ENCODE peak calls at places on chromosomes 16 and 17, in ten cellular contexts. J, T, K, G, H, V, M, W, S and D are unnamed samples. For H3K4me1, the result is how much of the 10 kb centered on the place peaks cover.

GRCh38 chr17:80855196-80855967 is 136.3 kb upstream of the CHMP6 start:
- DNase-seq in T (no peak), K (no peak), S (no peak), V (no peak), M (no peak), W (no peak), J (no peak), G (no peak), H (no peak), D (peak)

GRCh38 chr17:82257473-82257872 is 16.0 kb downstream of the CSNK1D start:
- DNase-seq in J (no peak), G (peak), W (no peak), H (peak), T (no peak), K (no peak), M (no peak), S (no peak), V (no peak), D (peak)

GRCh38 chr17:64632606-64633005 is 29.5 kb downstream of the SMURF2 start:
- DNase-seq in S (no peak), H (no peak), T (no peak), G (no peak), M (no peak), K (no peak), J (no peak), V (no peak), W (no peak), D (no peak)

GRCh38 chr16:2770057-2770780 is 6.9 kb downstream of the ELOB start:
- DNase-seq in H (no peak), J (no peak), W (no peak), K (no peak), V (no peak), M (no peak), T (no peak), S (no peak), G (no peak), D (peak)

GRCh38 chr16:27098366-27099050 is 31.8 kb downstream of the C16orf82 start:
- DNase-seq in W (no peak), T (no peak), V (no peak), J (no peak), S (no peak), G (no peak), K (no peak), M (no peak), H (no peak), D (peak)

GRCh38 chr17:31811021-31811565 is 48.0 kb downstream of the COPRS start:
- DNase-seq in J (no peak), G (no peak), M (no peak), K (no peak), H (no peak), W (no peak), S (no peak), T (no peak), V (no peak), D (no peak)

GRCh38 chr16:70676571-70677498 is 9.0 kb downstream of the MTSS2 start:
- DNase-seq in K (no peak), W (no peak), G (no peak), T (no peak), S (no peak), J (peak), H (no peak), M (no peak), V (peak), D (no peak)

GRCh38 chr17:14302421-14303099 is 1.7 kb downstream of the HS3ST3B1 start:
- DNase-seq in G (peak), J (peak), W (peak), K (peak), M (peak), H (peak), S (peak), T (peak), V (peak), D (peak)

GRCh38 chr16:20001856-20002707 is 71.6 kb downstream of the GPR139 start:
- DNase-seq in V (no peak), H (no peak), W (no peak), M (no peak), G (no peak), S (no peak), J (no peak), T (no peak), K (no peak), D (no peak)

GRCh38 chr16:75238853-75239371 is 12.5 kb downstream of the BCAR1 start:
- DNase-seq in G (no peak), H (no peak), S (no peak), K (no peak), V (peak), J (peak), M (no peak), W (peak), T (no peak), D (no peak)

GRCh38 chr16:80591071-80591935 is 50.5 kb downstream of the DYNLRB2 start:
- DNase-seq in T (no peak), M (no peak), K (no peak), G (no peak), H (peak), J (no peak), V (no peak), W (no peak), S (no peak), D (no peak)

GRCh38 chr17:81644976-81645952 is 8.3 kb downstream of the TSPAN10 start:
- DNase-seq in M (no peak), S (no peak), K (no peak), T (no peak), J (no peak), V (no peak), G (no peak), W (no peak), H (no peak), D (no peak)

GRCh38 chr17:27666831-27667560 is 36.0 kb downstream of the LGALS9 start:
- DNase-seq in T (no peak), G (no peak), V (peak), W (no peak), J (no peak), H (no peak), S (no peak), M (no peak), K (no peak), D (peak)

GRCh38 chr16:73152731-73153130 is 104.8 kb upstream of the ZFHX3 start:
- DNase-seq in K (no peak), S (no peak), V (no peak), H (no peak), J (no peak), W (no peak), T (no peak), M (no peak), G (no peak), D (peak)

GRCh38 chr17:78568494-78569115 is 8.6 kb downstream of the DNAH17 start:
- DNase-seq in W (no peak), S (no peak), G (no peak), H (no peak), K (no peak), J (no peak), T (no peak), M (no peak), V (no peak), D (no peak)

GRCh38 chr17:33778505-33779398 is 476.3 kb upstream of the CCL2 start:
- DNase-seq in T (no peak), J (peak), S (peak), K (peak), H (no peak), W (peak), V (no peak), G (peak), M (peak), D (peak)

GRCh38 chr16:4217246-4218131 is 24.4 kb downstream of the SRL start:
- DNase-seq in K (no peak), J (peak), V (no peak), G (no peak), T (no peak), H (no peak), S (no peak), M (no peak), W (peak), D (peak)

GRCh38 chr16:74936902-74937560 is 47.9 kb downstream of the WDR59 start:
- DNase-seq in M (no peak), V (no peak), G (no peak), H (no peak), S (peak), J (no peak), W (no peak), T (no peak), K (no peak), D (no peak)

GRCh38 chr17:61076649-61077048 is 323.0 kb upstream of the TBX2 start:
- DNase-seq in J (no peak), M (no peak), G (no peak), W (no peak), S (no peak), V (no peak), K (no peak), H (no peak), T (no peak), D (no peak)

GRCh38 chr16:57087003-57087402 is 5.4 kb upstream of the CPNE2 start:
- DNase-seq in S (no peak), K (no peak), J (no peak), V (no peak), H (no peak), G (no peak), M (no peak), W (no peak), T (no peak), D (no peak)

DNA sequence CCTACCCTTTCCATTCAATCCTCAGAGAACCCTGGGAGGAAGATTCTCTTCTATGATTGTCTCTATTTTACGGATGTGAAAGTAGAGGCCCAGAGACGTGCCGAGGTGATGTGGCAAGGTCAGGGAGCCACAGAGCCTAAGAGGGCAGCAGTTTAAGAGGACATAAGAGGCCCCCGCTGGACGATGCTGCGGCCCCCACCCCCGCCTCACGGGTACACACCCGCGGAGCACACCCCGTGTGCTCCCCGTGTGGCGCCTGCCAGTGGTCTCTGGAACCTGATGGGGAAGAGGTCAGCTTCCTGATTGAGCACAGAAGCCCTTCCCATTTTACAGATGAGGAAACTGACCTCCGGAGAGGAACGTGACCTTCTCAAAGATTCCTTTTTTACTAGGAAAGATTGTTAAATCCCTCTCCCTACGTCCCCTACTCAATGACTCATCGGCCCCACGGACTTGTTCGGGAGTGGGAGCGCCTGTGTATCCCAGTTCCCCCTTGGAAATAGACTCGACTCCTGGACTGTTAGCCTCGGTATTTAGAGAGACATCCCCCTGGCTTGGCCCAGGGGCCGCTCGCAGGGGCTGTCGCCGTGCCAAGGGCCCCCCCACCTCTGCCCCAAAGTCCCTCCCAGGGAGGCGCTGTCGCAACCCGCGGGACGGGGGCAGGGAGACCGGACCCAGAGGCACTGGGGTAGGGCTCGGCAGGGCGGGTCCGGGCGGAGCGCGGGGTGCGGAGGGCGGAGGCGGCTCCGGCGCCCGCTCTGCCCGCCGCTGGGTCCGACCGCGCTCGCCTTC is at the start of gene ABCC3:
- DNase-seq in W (no peak), M (peak), T (peak), K (peak), H (no peak), G (no peak), V (peak), S (peak), J (peak), D (no peak)
- H3K27ac ChIP-seq in W (no peak), M (peak), T (peak), K (peak), H (no peak), G (no peak), V (peak), S (peak), J (no peak), D (no peak)

GRCh38 chr17:40615295-40615988 is 32.2 kb downstream of the SMARCE1 start:
- DNase-seq in G (no peak), W (no peak), J (peak), H (no peak), M (peak), T (peak), K (peak), V (no peak), S (no peak), D (peak)
- H3K4me1 ChIP-seq in G (half or more), W (under half), J (under half), H (half or more), M (under half), T (under half), K (under half), V (under half), S (under half), D (under half)

GRCh38 chr17:11922634-11923033 is 74.6 kb downstream of the ZNF18 start:
- DNase-seq in T (no peak), S (no peak), G (no peak), V (no peak), M (no peak), K (no peak), H (no peak), J (no peak), W (no peak), D (no peak)

GRCh38 chr17:11917415-11917814 is 79.9 kb downstream of the ZNF18 start:
- DNase-seq in V (no peak), S (no peak), J (no peak), K (no peak), W (no peak), G (no peak), M (no peak), T (no peak), H (no peak), D (no peak)

GRCh38 chr17:11925271-11926021 is 71.8 kb downstream of the ZNF18 start:
- DNase-seq in V (no peak), S (no peak), J (no peak), K (no peak), W (peak), T (no peak), H (no peak), M (no peak), G (no peak), D (no peak)

GRCh38 chr17:11921296-11921695 is 76.0 kb downstream of the ZNF18 start:
- DNase-seq in V (no peak), W (no peak), S (no peak), K (no peak), T (no peak), G (no peak), M (no peak), J (no peak), H (no peak), D (no peak)
- H3K27ac ChIP-seq in V (no peak), W (no peak), S (no peak), K (no peak), T (no peak), G (no peak), M (no peak), J (no peak), H (no peak), D (no peak)

GRCh38 chr16:31873556-31874353 is at the start of gene ZNF267:
- DNase-seq in W (peak), J (peak), H (peak), M (peak), S (peak), G (peak), K (peak), T (peak), V (peak), D (peak)
- H3K4me1 ChIP-seq in W (under half), J (under half), H (half or more), M (under half), S (under half), G (half or more), K (under half), T (under half), V (under half), D (under half)

GRCh38 chr16:7436306-7436705 is 103.7 kb downstream of the RBFOX1 start:
- DNase-seq in M (no peak), S (no peak), K (no peak), V (no peak), W (no peak), H (no peak), T (no peak), J (no peak), G (no peak), D (no peak)
- H3K27ac ChIP-seq in M (no peak), S (no peak), K (no peak), V (no peak), W (no peak), H (no peak), T (no peak), J (no peak), G (no peak), D (no peak)

DNA sequence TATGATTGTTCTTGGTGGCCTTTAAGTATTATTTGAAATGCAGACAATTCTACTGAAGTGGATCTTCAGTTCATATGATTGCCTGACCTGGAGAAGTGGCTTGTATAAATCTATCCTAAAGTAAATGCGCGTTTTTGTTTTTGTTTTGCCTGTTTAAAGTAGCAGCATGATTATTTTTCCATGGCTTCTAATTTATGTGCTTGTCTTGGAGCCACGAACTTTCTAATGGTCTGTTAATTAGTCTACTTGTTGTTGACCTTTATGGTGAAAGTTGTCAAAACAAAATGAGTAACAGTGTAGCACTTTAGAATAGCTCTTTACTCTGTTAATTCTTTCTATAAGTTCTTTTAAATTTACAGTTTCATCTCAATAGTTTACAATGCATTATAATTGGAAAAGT is 1.7 kb downstream of the PRKAR1A start:
- DNase-seq in K (no peak), H (no peak), M (no peak), V (no peak), W (no peak), T (no peak), S (no peak), G (no peak), J (no peak), D (no peak)
- H3K4me1 ChIP-seq in K (under half), H (under half), M (under half), V (under half), W (under half), T (under half), S (half or more), G (under half), J (under half), D (under half)

GRCh38 chr17:3890893-3891219 is 2.0 kb downstream of the CAMKK1 start:
- DNase-seq in M (no peak), K (no peak), G (no peak), J (no peak), H (no peak), W (no peak), T (no peak), V (no peak), S (no peak), D (no peak)

GRCh38 chr17:3889613-3890012 is 3.2 kb downstream of the CAMKK1 start:
- DNase-seq in S (no peak), G (no peak), K (no peak), W (no peak), M (no peak), J (peak), H (no peak), V (no peak), T (no peak), D (no peak)

GRCh38 chr17:3888343-3889171 is 4.3 kb downstream of the CAMKK1 start:
- DNase-seq in S (peak), J (peak), T (no peak), G (no peak), V (peak), W (peak), K (peak), H (no peak), M (no peak), D (peak)

GRCh38 chr17:3891626-3892094 is 1.2 kb downstream of the CAMKK1 start:
- DNase-seq in H (no peak), T (no peak), M (no peak), K (no peak), V (no peak), J (no peak), G (no peak), W (no peak), S (no peak), D (peak)

GRCh38 chr17:3890082-3890892 is 2.6 kb downstream of the CAMKK1 start:
- DNase-seq in H (no peak), K (no peak), G (no peak), T (peak), W (peak), M (no peak), S (peak), J (peak), V (peak), D (peak)
- H3K27ac ChIP-seq in H (no peak), K (no peak), G (no peak), T (peak), W (peak), M (no peak), S (peak), J (peak), V (peak), D (no peak)

GRCh38 chr16:87196229-87196628 is 121.0 kb downstream of the C16orf95 start:
- DNase-seq in S (no peak), M (no peak), V (no peak), K (no peak), H (no peak), W (no peak), G (no peak), J (no peak), T (no peak), D (no peak)

GRCh38 chr16:87195190-87195589 is 122.0 kb downstream of the C16orf95 start:
- DNase-seq in T (no peak), V (no peak), M (no peak), W (no peak), G (no peak), H (no peak), K (no peak), J (no peak), S (no peak), D (no peak)

GRCh38 chr16:87192418-87193073 is 124.6 kb downstream of the C16orf95 start:
- DNase-seq in T (no peak), S (no peak), K (no peak), J (no peak), H (no peak), M (no peak), W (no peak), G (no peak), V (no peak), D (no peak)

GRCh38 chr16:87190288-87191240 is 126.6 kb downstream of the C16orf95 start:
- DNase-seq in S (no peak), J (no peak), H (no peak), W (no peak), V (no peak), G (no peak), M (no peak), T (no peak), K (no peak), D (no peak)

GRCh38 chr16:87194172-87194571 is 123.0 kb downstream of the C16orf95 start:
- DNase-seq in T (no peak), W (no peak), G (no peak), M (no peak), V (no peak), S (no peak), K (no peak), H (no peak), J (no peak), D (no peak)
- H3K4me1 ChIP-seq in T (under half), W (under half), G (under half), M (under half), V (under half), S (under half), K (under half), H (under half), J (under half), D (under half)

DNA sequence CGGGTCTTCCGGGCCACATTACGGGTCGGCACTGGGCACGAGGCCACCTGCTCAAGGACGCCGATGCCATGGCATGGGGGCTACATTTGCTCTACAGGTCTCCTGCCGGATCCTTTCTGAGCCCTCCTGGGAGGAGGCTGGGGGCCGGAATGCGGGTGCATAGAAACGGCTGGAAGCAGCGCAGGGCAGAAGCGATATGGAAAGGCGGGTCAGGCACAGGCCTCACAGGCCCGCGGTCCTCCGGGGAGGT is 28.4 kb downstream of the AXIN1 start:
- DNase-seq in J (no peak), V (no peak), M (no peak), K (no peak), W (no peak), H (no peak), G (no peak), T (no peak), S (no peak), D (no peak)
- H3K27ac ChIP-seq in J (no peak), V (no peak), M (no peak), K (no peak), W (no peak), H (peak), G (peak), T (no peak), S (no peak), D (no peak)